ENCODE peak calls at places on chromosomes 5 and 9, in six cellular contexts. J, L, O, H, F and A are unnamed samples.

GRCh38 chr5:32173394-32174010 is 617 bp downstream of the GOLPH3 start:
- DNase-seq in J (peak; percentile 83), L (peak; percentile 75), O (no peak), H (no peak), F (no peak), A (peak; percentile 79)

GRCh38 chr9:107737987-107738743 is 248.6 kb upstream of the KLF4 start:
- DNase-seq in J (peak; percentile 97), L (no peak), O (no peak), H (peak; percentile 44), F (no peak), A (no peak)

GRCh38 chr9:87080512-87081225 is 133.4 kb upstream of the GAS1 start:
- DNase-seq in J (peak; percentile 17), L (no peak), O (no peak), H (no peak), F (no peak), A (peak; percentile 4)

GRCh38 chr9:124659099-124659659 is 111.9 kb downstream of the NR6A1 start:
- DNase-seq in J (peak; percentile 96), L (peak; percentile 68), O (peak; percentile 52), H (peak; percentile 89), F (no peak), A (peak; percentile 55)

GRCh38 chr9:110691002-110691549 is 22.5 kb downstream of the MUSK start:
- DNase-seq in J (peak; percentile 18), L (no peak), O (peak; percentile 8), H (peak; percentile 6), F (no peak), A (no peak)

GRCh38 chr5:52783226-52783959 is 4.3 kb upstream of the ITGA1 start:
- DNase-seq in J (peak; percentile 84), L (no peak), O (peak; percentile 25), H (peak; percentile 20), F (no peak), A (no peak)

GRCh38 chr9:971901-972511 is 4.4 kb upstream of the DMRT3 start:
- DNase-seq in J (no peak), L (peak; percentile 54), O (no peak), H (no peak), F (no peak), A (peak; percentile 22)

GRCh38 chr5:134459491-134459890 is 47.8 kb upstream of the CDKN2AIPNL start:
- DNase-seq in J (no peak), L (no peak), O (no peak), H (no peak), F (no peak), A (no peak)

GRCh38 chr5:115543931-115544370 is 624 bp downstream of the FEM1C start:
- DNase-seq in J (peak; percentile 80), L (peak; percentile 31), O (no peak), H (peak; percentile 65), F (no peak), A (peak; percentile 71)

GRCh38 chr9:83062653-83063527 is at the start of gene RASEF:
- DNase-seq in J (peak; percentile 59), L (peak; percentile 89), O (no peak), H (no peak), F (no peak), A (peak; percentile 78)

GRCh38 chr5:181111010-181111409 is 20.0 kb downstream of the OR2V1 start:
- DNase-seq in J (no peak), L (no peak), O (no peak), H (no peak), F (no peak), A (no peak)

GRCh38 chr9:107059215-107059614 is 196.2 kb downstream of the ZNF462 start:
- DNase-seq in J (no peak), L (no peak), O (no peak), H (no peak), F (no peak), A (no peak)

GRCh38 chr9:80650964-80651555 is 1038.3 kb downstream of the TLE1 start:
- DNase-seq in J (no peak), L (no peak), O (no peak), H (peak; percentile 8), F (no peak), A (no peak)

GRCh38 chr5:168047669-168048111 is 243.8 kb upstream of the WWC1 start:
- DNase-seq in J (peak; percentile 17), L (no peak), O (no peak), H (no peak), F (no peak), A (no peak)

GRCh38 chr9:92962303-92962649 is 15.0 kb downstream of the FGD3 start:
- DNase-seq in J (no peak), L (no peak), O (no peak), H (no peak), F (no peak), A (no peak)

GRCh38 chr5:150469718-150470470 is 20.4 kb upstream of the RPS14 start:
- DNase-seq in J (peak; percentile 98), L (no peak), O (no peak), H (peak; percentile 47), F (no peak), A (no peak)

GRCh38 chr5:142697846-142698245 is 12.0 kb upstream of the FGF1 start:
- DNase-seq in J (peak; percentile 55), L (no peak), O (no peak), H (no peak), F (no peak), A (no peak)

GRCh38 chr5:73709536-73710129 is 83.6 kb downstream of the ARHGEF28 start:
- DNase-seq in J (no peak), L (no peak), O (no peak), H (peak; percentile 46), F (no peak), A (no peak)

DNA sequence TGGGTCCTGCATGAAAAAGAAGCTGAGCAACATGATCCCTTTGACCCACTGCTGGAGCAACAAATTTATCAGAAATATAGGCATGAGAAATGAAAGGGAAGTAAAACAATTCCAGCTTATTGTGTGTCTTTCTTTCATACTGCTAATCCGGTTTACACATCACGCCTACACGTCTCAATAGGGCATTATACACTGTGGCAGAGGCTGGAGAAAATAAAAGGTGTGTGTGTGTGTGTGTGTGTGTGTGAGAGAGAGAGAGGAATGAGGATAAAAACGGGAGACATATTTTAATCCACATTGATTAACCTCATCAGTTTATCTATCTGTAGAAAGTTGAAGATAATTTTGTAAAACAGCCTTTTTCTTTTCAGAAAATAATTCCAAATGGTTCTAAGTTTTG is 2.4 kb downstream of the PTCH1 start:
- DNase-seq in J (no peak), L (no peak), O (no peak), H (no peak), F (no peak), A (no peak)
- H3K4me3 ChIP-seq in J (no peak overlapping the region), L (no peak overlapping the region), O (no peak overlapping the region), H (no peak overlapping the region), F (no peak overlapping the region), A (no peak overlapping the region)

GRCh38 chr5:68344447-68345111 is 129.0 kb downstream of the PIK3R1 start:
- DNase-seq in J (peak; percentile 79), L (no peak), O (no peak), H (peak; percentile 24), F (no peak), A (peak; percentile 88)

GRCh38 chr5:68345166-68345565 is 129.6 kb downstream of the PIK3R1 start:
- DNase-seq in J (peak; percentile 18), L (no peak), O (no peak), H (no peak), F (no peak), A (no peak)

GRCh38 chr5:68343421-68343826 is 127.9 kb downstream of the PIK3R1 start:
- DNase-seq in J (peak; percentile 95), L (peak; percentile 16), O (peak; percentile 83), H (peak; percentile 61), F (no peak), A (peak; percentile 88)

GRCh38 chr5:68347549-68347948 is 132.0 kb downstream of the PIK3R1 start:
- DNase-seq in J (no peak), L (no peak), O (no peak), H (no peak), F (no peak), A (no peak)

GRCh38 chr5:68345595-68345994 is 130.0 kb downstream of the PIK3R1 start:
- DNase-seq in J (no peak), L (no peak), O (no peak), H (no peak), F (no peak), A (no peak)
- H3K27ac ChIP-seq in J (no peak overlapping the region), L (no peak overlapping the region), O (no peak overlapping the region), H (no peak overlapping the region), F (no peak overlapping the region), A (no peak overlapping the region)

GRCh38 chr9:22156586-22156985 is 147.5 kb upstream of the CDKN2B start:
- DNase-seq in J (no peak), L (no peak), O (no peak), H (no peak), F (no peak), A (no peak)
- H3K4me1 ChIP-seq in J (peaks cover 42% of the 10 kb centered on the region), L (peaks cover 6% of the 10 kb centered on the region), O (no peaks in the 10 kb centered on the region), H (peaks cover 29% of the 10 kb centered on the region), F (peaks cover 24% of the 10 kb centered on the region), A (no peaks in the 10 kb centered on the region)

DNA sequence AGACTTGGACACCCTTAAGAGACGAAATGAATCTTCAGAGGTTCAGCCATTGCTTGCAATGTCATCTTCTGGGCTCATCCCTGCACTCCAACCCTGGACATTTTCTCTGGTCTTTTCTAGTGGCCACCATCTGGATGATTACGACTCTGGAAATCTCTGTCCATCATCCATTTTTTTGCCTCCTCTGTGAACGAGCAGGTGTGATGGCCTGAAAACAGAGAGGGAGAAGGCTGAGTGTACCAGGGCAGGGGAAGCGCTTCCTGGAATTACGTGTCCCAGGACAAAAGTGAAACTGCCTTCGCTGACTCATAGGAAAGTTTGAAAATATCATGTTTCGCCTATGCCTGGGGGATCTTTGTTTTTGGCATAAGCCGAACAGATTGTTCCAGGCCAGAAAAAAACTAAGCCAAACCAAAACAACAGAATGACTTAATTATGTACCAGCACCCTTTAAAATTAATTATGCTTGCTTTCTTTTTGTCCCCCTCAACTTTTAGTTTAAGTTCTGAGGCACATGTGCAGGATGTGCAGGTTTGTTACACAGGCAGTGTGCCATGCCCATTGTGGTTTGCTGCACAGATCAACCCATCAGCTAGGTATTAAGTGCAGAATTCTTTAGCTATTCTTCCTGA is 31.9 kb downstream of the ANKRD33B start:
- DNase-seq in J (peak; percentile 95), L (peak; percentile 8), O (no peak), H (peak; percentile 93), F (peak; percentile 75), A (peak; percentile 55)
- H3K4me3 ChIP-seq in J (peak overlapping the region; percentile 57), L (no peak overlapping the region), O (peak overlapping the region; percentile 49), H (no peak overlapping the region), F (peak overlapping the region; percentile 43), A (no peak overlapping the region)